ENCODE peak calls at places on chromosomes 3 and 15, in ten cellular contexts. V is IMR-90, Y is A549, I is heart left ventricle, T is HCT116, L is tibial nerve, W is gastrocnemius medialis, A is adrenal gland, E is Peyer's patch, C is body of pancreas. P is an unnamed sample.

GRCh38 chr3:60810876-60811275 is 440.4 kb downstream of the FHIT start:
- DNase-seq in V (no peak), Y (no peak), I (no peak), T (no peak), L (no peak), W (no peak), A (no peak), E (no peak), C (no peak), P (no peak)

GRCh38 chr3:45546636-45547201 is 47.8 kb upstream of the LIMD1 start:
- DNase-seq in V (no peak), Y (no peak), I (no peak), T (peak), L (no peak), W (peak), A (no peak), E (no peak), C (no peak), P (no peak)

GRCh38 chr3:172550347-172550943 is 27.2 kb upstream of the TNFSF10 start:
- DNase-seq in V (peak), Y (peak), I (no peak), T (peak), L (no peak), W (no peak), A (peak), E (no peak), C (no peak), P (no peak)

GRCh38 chr3:193620055-193620454 is 27.0 kb downstream of the OPA1 start:
- DNase-seq in V (no peak), Y (no peak), I (no peak), T (no peak), L (no peak), W (no peak), A (no peak), E (no peak), C (no peak), P (no peak)

GRCh38 chr3:102180291-102180931 is 254.4 kb upstream of the ZPLD1 start:
- DNase-seq in V (peak), Y (no peak), I (no peak), T (no peak), L (no peak), W (no peak), A (no peak), E (no peak), C (no peak), P (no peak)

GRCh38 chr3:31848163-31848848 is 132.8 kb downstream of the OSBPL10 start:
- DNase-seq in V (no peak), Y (no peak), I (no peak), T (no peak), L (no peak), W (no peak), A (no peak), E (no peak), C (no peak), P (no peak)

GRCh38 chr15:99682455-99682854 is 50.8 kb downstream of the LYSMD4 start:
- DNase-seq in V (peak), Y (no peak), I (no peak), T (no peak), L (no peak), W (no peak), A (no peak), E (no peak), C (no peak), P (no peak)

GRCh38 chr3:39150170-39150802 is 3.1 kb downstream of the CSRNP1 start:
- DNase-seq in V (no peak), Y (no peak), I (no peak), T (no peak), L (no peak), W (peak), A (peak), E (no peak), C (no peak), P (peak)

GRCh38 chr3:57983734-57984518 is 24.3 kb upstream of the FLNB start:
- DNase-seq in V (peak), Y (no peak), I (peak), T (no peak), L (no peak), W (peak), A (peak), E (peak), C (peak), P (no peak)

GRCh38 chr15:67063689-67064606 is 1.5 kb upstream of the SMAD3 start:
- DNase-seq in V (peak), Y (peak), I (peak), T (peak), L (no peak), W (peak), A (no peak), E (peak), C (peak), P (no peak)

GRCh38 chr3:197394464-197395321 is 96.3 kb upstream of the DLG1 start:
- DNase-seq in V (peak), Y (no peak), I (peak), T (peak), L (peak), W (no peak), A (peak), E (no peak), C (no peak), P (peak)

GRCh38 chr3:138912237-138912636 is 34.7 kb downstream of the FOXL2 start:
- DNase-seq in V (peak), Y (no peak), I (no peak), T (no peak), L (no peak), W (no peak), A (no peak), E (no peak), C (no peak), P (no peak)

GRCh38 chr3:159559771-159560170 is 428.9 kb upstream of the IL12A start:
- DNase-seq in V (no peak), Y (no peak), I (no peak), T (no peak), L (no peak), W (no peak), A (no peak), E (no peak), C (no peak), P (no peak)

GRCh38 chr3:32239638-32240550 is 1.4 kb downstream of the CMTM8 start:
- DNase-seq in V (no peak), Y (peak), I (no peak), T (peak), L (no peak), W (no peak), A (peak), E (peak), C (peak), P (no peak)

GRCh38 chr15:62122249-62122648 is 42.8 kb downstream of the C2CD4B start:
- DNase-seq in V (no peak), Y (no peak), I (no peak), T (no peak), L (no peak), W (no peak), A (no peak), E (no peak), C (no peak), P (no peak)

GRCh38 chr3:186922790-186923189 is 7.5 kb upstream of the ST6GAL1 start:
- DNase-seq in V (no peak), Y (no peak), I (no peak), T (no peak), L (no peak), W (no peak), A (no peak), E (no peak), C (no peak), P (no peak)

GRCh38 chr3:114879059-114880031 is 267.7 kb downstream of the ZBTB20 start:
- DNase-seq in V (peak), Y (no peak), I (no peak), T (peak), L (no peak), W (no peak), A (peak), E (no peak), C (no peak), P (no peak)

GRCh38 chr3:107612581-107613182 is 89.9 kb downstream of the BBX start:
- DNase-seq in V (no peak), Y (no peak), I (no peak), T (no peak), L (no peak), W (no peak), A (no peak), E (no peak), C (no peak), P (no peak)

GRCh38 chr15:44802336-44802735 is 66.0 kb downstream of the TRIM69 start:
- DNase-seq in V (no peak), Y (no peak), I (no peak), T (no peak), L (no peak), W (no peak), A (no peak), E (no peak), C (no peak), P (no peak)

GRCh38 chr15:44801368-44801767 is 65.0 kb downstream of the TRIM69 start:
- DNase-seq in V (no peak), Y (no peak), I (no peak), T (no peak), L (no peak), W (no peak), A (no peak), E (no peak), C (no peak), P (no peak)

GRCh38 chr15:44801797-44802196 is 65.5 kb downstream of the TRIM69 start:
- DNase-seq in V (no peak), Y (no peak), I (no peak), T (no peak), L (no peak), W (no peak), A (no peak), E (no peak), C (no peak), P (no peak)

GRCh38 chr15:44796508-44796907 is 60.2 kb downstream of the TRIM69 start:
- DNase-seq in V (no peak), Y (no peak), I (no peak), T (no peak), L (no peak), W (no peak), A (no peak), E (no peak), C (no peak), P (no peak)

DNA sequence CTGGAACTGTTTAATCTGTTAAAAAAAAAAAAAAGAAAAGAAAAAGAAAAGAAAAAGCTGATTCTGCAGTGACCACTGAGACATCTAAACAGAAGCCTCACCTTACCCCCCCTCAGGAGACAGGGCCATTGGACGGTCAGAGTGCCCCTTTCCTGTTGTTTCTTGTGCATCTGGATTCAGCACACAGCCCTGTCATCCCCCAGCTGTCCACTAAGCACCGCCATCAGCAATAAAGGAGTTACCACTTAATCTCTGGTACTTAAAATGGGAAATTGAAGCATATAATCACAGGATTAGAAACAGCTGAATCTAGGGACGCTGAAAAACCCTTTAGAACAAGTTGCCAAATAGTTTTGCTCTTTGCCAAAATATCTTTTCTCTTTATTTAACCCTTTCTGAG is 62.5 kb downstream of the TRIM69 start:
- DNase-seq in V (no peak), Y (peak), I (no peak), T (peak), L (no peak), W (no peak), A (peak), E (no peak), C (no peak), P (no peak)
- H3K27ac ChIP-seq in V (no peak), Y (no peak), I (no peak), T (no peak), L (no peak), W (no peak), A (no peak), E (no peak), C (no peak), P (no peak)

DNA sequence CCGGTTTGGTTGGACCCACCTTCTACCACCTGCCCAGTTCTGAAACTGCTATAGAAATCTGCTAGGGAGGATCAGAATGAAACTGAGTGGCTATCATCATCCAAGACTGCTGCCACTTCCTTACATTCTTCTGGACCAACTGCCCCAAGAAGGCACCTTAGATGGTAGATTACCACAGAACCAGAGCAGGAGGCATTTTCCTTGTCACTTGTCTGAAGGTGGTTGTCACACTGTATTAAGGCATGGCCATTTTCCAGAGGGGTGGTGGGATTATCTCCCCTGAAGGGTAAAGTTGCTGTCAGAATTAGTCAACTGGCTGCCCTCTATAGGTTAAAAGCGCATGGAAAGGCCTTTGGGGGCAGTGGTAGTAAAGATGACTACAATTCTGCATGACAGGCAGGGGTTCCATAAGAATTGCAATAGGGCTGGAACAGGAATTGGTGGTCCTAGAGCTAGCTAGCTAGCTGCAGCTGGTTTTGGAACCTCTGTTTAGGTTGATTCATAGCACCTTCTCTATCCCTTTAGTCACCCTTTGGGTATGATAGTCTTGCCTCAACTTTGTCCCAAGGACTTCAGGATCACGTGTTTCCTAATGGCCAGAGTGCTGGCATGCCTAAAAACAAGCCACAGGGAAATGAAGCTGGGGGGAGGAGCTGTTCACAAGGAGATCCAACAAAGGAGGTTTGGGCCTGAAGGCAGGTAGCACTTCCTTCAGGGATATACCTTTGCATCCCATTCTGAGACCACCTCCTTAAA is 4.8 kb upstream of the CSPG5 start:
- DNase-seq in V (peak), Y (no peak), I (no peak), T (no peak), L (no peak), W (no peak), A (peak), E (no peak), C (no peak), P (no peak)
- TF ChIP-seq POLR2A in V (no peak), Y (no peak), I (no peak), T (no peak), L (no peak), W (no peak), A (no peak), E (no peak), C (no peak), P (no peak)

GRCh38 chr3:37945803-37946530 is 44.6 kb upstream of the VILL start:
- DNase-seq in V (peak), Y (peak), I (no peak), T (peak), L (no peak), W (no peak), A (no peak), E (no peak), C (no peak), P (peak)
- H3K27ac ChIP-seq in V (peak), Y (peak), I (peak), T (peak), L (peak), W (peak), A (no peak), E (peak), C (peak), P (peak)

GRCh38 chr15:44447772-44448376 is 20.4 kb downstream of the CTDSPL2 start:
- DNase-seq in V (no peak), Y (no peak), I (no peak), T (no peak), L (no peak), W (no peak), A (no peak), E (no peak), C (no peak), P (no peak)
- TF ChIP-seq POLR2A in V (no peak), Y (no peak), I (no peak), T (no peak), L (no peak), W (no peak), A (no peak), E (no peak), C (no peak), P (no peak)

GRCh38 chr3:14430706-14431470 is 28.5 kb downstream of the SLC6A6 start:
- DNase-seq in V (no peak), Y (no peak), I (no peak), T (no peak), L (no peak), W (no peak), A (no peak), E (no peak), C (no peak), P (no peak)
- H3K27ac ChIP-seq in V (peak), Y (peak), I (peak), T (peak), L (peak), W (peak), A (no peak), E (peak), C (no peak), P (peak)

GRCh38 chr15:64148168-64148567 is 3.4 kb upstream of the SNX22 start:
- DNase-seq in V (no peak), Y (no peak), I (no peak), T (no peak), L (no peak), W (no peak), A (no peak), E (no peak), C (no peak), P (no peak)

GRCh38 chr15:64146041-64146440 is 5.5 kb upstream of the SNX22 start:
- DNase-seq in V (no peak), Y (no peak), I (peak), T (no peak), L (no peak), W (no peak), A (no peak), E (no peak), C (no peak), P (no peak)

GRCh38 chr15:64148581-64148980 is 3.0 kb upstream of the SNX22 start:
- DNase-seq in V (no peak), Y (no peak), I (no peak), T (no peak), L (no peak), W (no peak), A (no peak), E (no peak), C (no peak), P (no peak)

GRCh38 chr15:64146520-64146884 is 5.0 kb upstream of the SNX22 start:
- DNase-seq in V (no peak), Y (no peak), I (no peak), T (no peak), L (no peak), W (no peak), A (no peak), E (no peak), C (no peak), P (no peak)

GRCh38 chr15:64146885-64147681 is 4.4 kb upstream of the SNX22 start:
- DNase-seq in V (peak), Y (no peak), I (no peak), T (no peak), L (no peak), W (no peak), A (no peak), E (no peak), C (no peak), P (no peak)
- TF ChIP-seq POLR2A in V (no peak), Y (no peak), I (no peak), T (no peak), L (no peak), W (no peak), A (no peak), E (no peak), C (no peak), P (no peak)

DNA sequence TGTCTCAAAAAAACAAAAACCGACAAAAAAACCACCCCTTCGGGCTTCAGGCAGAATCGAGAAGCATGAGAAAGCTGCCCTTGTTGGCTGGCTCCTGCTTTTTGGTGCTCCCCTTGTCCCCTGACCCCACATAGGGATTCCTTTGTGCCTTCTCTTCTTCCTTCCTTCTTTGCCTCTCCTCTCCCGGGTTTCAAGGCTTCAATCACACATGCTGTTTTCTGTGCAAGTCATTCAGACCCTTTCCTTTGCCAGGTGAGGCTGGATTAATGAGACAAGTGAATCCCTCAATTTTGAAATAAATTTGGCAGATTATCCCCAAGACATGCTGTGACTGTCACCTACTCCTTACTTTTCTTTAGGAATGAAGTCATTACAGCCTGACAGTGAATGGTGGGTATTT is 258.9 kb upstream of the RGMA start:
- DNase-seq in V (no peak), Y (no peak), I (no peak), T (no peak), L (no peak), W (no peak), A (no peak), E (no peak), C (no peak), P (no peak)
- H3K27ac ChIP-seq in V (no peak), Y (no peak), I (no peak), T (no peak), L (no peak), W (no peak), A (no peak), E (no peak), C (no peak), P (no peak)

GRCh38 chr3:53162672-53163458 is 1.9 kb downstream of the PRKCD start:
- DNase-seq in V (no peak), Y (no peak), I (no peak), T (no peak), L (no peak), W (no peak), A (no peak), E (peak), C (no peak), P (no peak)
- TF ChIP-seq POLR2A in V (no peak), Y (no peak), I (no peak), T (no peak), L (no peak), W (no peak), A (no peak), E (peak), C (no peak), P (no peak)

DNA sequence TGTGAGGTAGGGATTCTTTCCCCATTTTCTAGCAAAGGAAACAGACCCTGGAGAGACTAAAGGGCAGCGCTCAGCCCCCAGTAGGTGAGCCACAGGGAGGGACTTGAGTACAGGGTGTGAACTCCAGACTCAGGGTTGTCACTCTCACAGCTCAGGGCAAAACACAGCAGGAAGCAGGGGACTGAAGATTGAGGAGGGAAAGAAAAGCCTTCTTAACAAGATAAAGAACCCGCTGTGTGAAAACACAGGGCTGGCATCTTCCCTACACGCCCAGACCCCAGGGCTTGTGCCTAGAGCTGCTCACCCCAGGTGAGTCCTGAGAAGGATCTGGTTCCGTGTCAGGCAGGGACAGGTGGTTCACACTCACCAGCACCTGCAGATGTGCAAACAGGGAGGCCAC is 59.6 kb downstream of the ABTB1 start:
- DNase-seq in V (no peak), Y (no peak), I (no peak), T (no peak), L (no peak), W (no peak), A (no peak), E (no peak), C (no peak), P (no peak)
- H3K27ac ChIP-seq in V (no peak), Y (peak), I (peak), T (no peak), L (peak), W (peak), A (no peak), E (no peak), C (no peak), P (no peak)

P was measured in breast epithelium.